ENCODE peak calls at places on chromosomes 5 and 9, in nine cellular contexts. One of them, this sample, is unnamed.

GRCh38 chr9:33297455-33297854 is 7.1 kb downstream of the NFX1 start:
- DNase-seq in stomach: peak
- DNase-seq in transverse colon: peak
- DNase-seq in K562: peak
- DNase-seq in prostate gland: no peak
- DNase-seq in breast epithelium: no peak
- DNase-seq in spleen: peak
- DNase-seq in Panc1: no peak
- DNase-seq in upper lobe of left lung: peak
- DNase-seq in this sample: peak

GRCh38 chr5:132467292-132467984 is 23.1 kb downstream of the IRF1 start:
- DNase-seq in spleen: peak
- DNase-seq in transverse colon: peak
- DNase-seq in breast epithelium: no peak
- DNase-seq in Panc1: no peak
- DNase-seq in K562: no peak
- DNase-seq in upper lobe of left lung: no peak
- DNase-seq in prostate gland: no peak
- DNase-seq in stomach: no peak
- DNase-seq in this sample: no peak

GRCh38 chr5:6829150-6829784 is 116.0 kb downstream of the TENT4A start:
- DNase-seq in breast epithelium: no peak
- DNase-seq in upper lobe of left lung: no peak
- DNase-seq in prostate gland: no peak
- DNase-seq in Panc1: no peak
- DNase-seq in transverse colon: no peak
- DNase-seq in spleen: no peak
- DNase-seq in K562: no peak
- DNase-seq in stomach: no peak
- DNase-seq in this sample: no peak

GRCh38 chr9:8651126-8651525 is 851.5 kb upstream of the DMAC1 start:
- DNase-seq in spleen: no peak
- DNase-seq in stomach: no peak
- DNase-seq in K562: no peak
- DNase-seq in transverse colon: no peak
- DNase-seq in prostate gland: no peak
- DNase-seq in upper lobe of left lung: no peak
- DNase-seq in Panc1: no peak
- DNase-seq in breast epithelium: no peak
- DNase-seq in this sample: no peak

GRCh38 chr9:105690742-105691141 is 3.6 kb upstream of the TMEM38B start:
- DNase-seq in upper lobe of left lung: no peak
- DNase-seq in spleen: no peak
- DNase-seq in K562: no peak
- DNase-seq in transverse colon: no peak
- DNase-seq in stomach: no peak
- DNase-seq in prostate gland: no peak
- DNase-seq in Panc1: no peak
- DNase-seq in breast epithelium: no peak
- DNase-seq in this sample: no peak

GRCh38 chr5:178394074-178394473 is 161.5 kb upstream of the PHYKPL start:
- DNase-seq in upper lobe of left lung: no peak
- DNase-seq in transverse colon: no peak
- DNase-seq in stomach: peak
- DNase-seq in prostate gland: no peak
- DNase-seq in K562: no peak
- DNase-seq in breast epithelium: no peak
- DNase-seq in spleen: no peak
- DNase-seq in Panc1: no peak
- DNase-seq in this sample: no peak

GRCh38 chr5:145943674-145944121 is 7.3 kb downstream of the SH3RF2 start:
- DNase-seq in Panc1: no peak
- DNase-seq in breast epithelium: peak
- DNase-seq in prostate gland: no peak
- DNase-seq in stomach: peak
- DNase-seq in spleen: no peak
- DNase-seq in K562: peak
- DNase-seq in upper lobe of left lung: peak
- DNase-seq in transverse colon: peak
- DNase-seq in this sample: peak

GRCh38 chr5:84131372-84131771 is 253.3 kb downstream of the EDIL3 start:
- DNase-seq in prostate gland: peak
- DNase-seq in K562: no peak
- DNase-seq in Panc1: no peak
- DNase-seq in spleen: no peak
- DNase-seq in stomach: no peak
- DNase-seq in breast epithelium: no peak
- DNase-seq in transverse colon: no peak
- DNase-seq in upper lobe of left lung: no peak
- DNase-seq in this sample: no peak

GRCh38 chr5:32578764-32579163 is 6.6 kb upstream of the SUB1 start:
- DNase-seq in Panc1: no peak
- DNase-seq in upper lobe of left lung: no peak
- DNase-seq in prostate gland: no peak
- DNase-seq in transverse colon: no peak
- DNase-seq in stomach: no peak
- DNase-seq in spleen: no peak
- DNase-seq in K562: no peak
- DNase-seq in breast epithelium: no peak
- DNase-seq in this sample: no peak

GRCh38 chr5:32578362-32578761 is 7.0 kb upstream of the SUB1 start:
- DNase-seq in stomach: no peak
- DNase-seq in transverse colon: no peak
- DNase-seq in upper lobe of left lung: no peak
- DNase-seq in spleen: no peak
- DNase-seq in Panc1: no peak
- DNase-seq in K562: no peak
- DNase-seq in prostate gland: no peak
- DNase-seq in breast epithelium: no peak
- DNase-seq in this sample: no peak

GRCh38 chr5:32571128-32571527 is 14.2 kb upstream of the SUB1 start:
- DNase-seq in stomach: no peak
- DNase-seq in breast epithelium: no peak
- DNase-seq in upper lobe of left lung: no peak
- DNase-seq in prostate gland: no peak
- DNase-seq in Panc1: no peak
- DNase-seq in K562: no peak
- DNase-seq in spleen: no peak
- DNase-seq in transverse colon: no peak
- DNase-seq in this sample: no peak

GRCh38 chr5:32574540-32575175 is 10.7 kb upstream of the SUB1 start:
- DNase-seq in stomach: no peak
- DNase-seq in transverse colon: no peak
- DNase-seq in upper lobe of left lung: no peak
- DNase-seq in breast epithelium: no peak
- DNase-seq in prostate gland: peak
- DNase-seq in K562: no peak
- DNase-seq in spleen: no peak
- DNase-seq in Panc1: no peak
- DNase-seq in this sample: no peak

GRCh38 chr5:32572778-32573480 is 12.4 kb upstream of the SUB1 start:
- DNase-seq in breast epithelium: no peak
- DNase-seq in upper lobe of left lung: no peak
- DNase-seq in spleen: no peak
- DNase-seq in Panc1: no peak
- DNase-seq in K562: no peak
- DNase-seq in stomach: no peak
- DNase-seq in prostate gland: no peak
- DNase-seq in transverse colon: no peak
- DNase-seq in this sample: no peak
- TF ChIP-seq POLR2AphosphoS5 in breast epithelium: no peak
- TF ChIP-seq POLR2AphosphoS5 in upper lobe of left lung: no peak
- TF ChIP-seq POLR2AphosphoS5 in spleen: no peak
- TF ChIP-seq POLR2AphosphoS5 in Panc1: no peak
- TF ChIP-seq POLR2AphosphoS5 in K562: no peak
- TF ChIP-seq POLR2AphosphoS5 in stomach: no peak
- TF ChIP-seq POLR2AphosphoS5 in prostate gland: no peak
- TF ChIP-seq POLR2AphosphoS5 in transverse colon: no peak
- TF ChIP-seq POLR2AphosphoS5 in this sample: no peak

GRCh38 chr5:148810821-148811220 is 15.6 kb upstream of the ADRB2 start:
- DNase-seq in transverse colon: no peak
- DNase-seq in prostate gland: no peak
- DNase-seq in Panc1: no peak
- DNase-seq in breast epithelium: no peak
- DNase-seq in K562: no peak
- DNase-seq in stomach: no peak
- DNase-seq in upper lobe of left lung: no peak
- DNase-seq in spleen: no peak
- DNase-seq in this sample: peak

GRCh38 chr5:148807845-148808244 is 18.6 kb upstream of the ADRB2 start:
- DNase-seq in Panc1: no peak
- DNase-seq in breast epithelium: no peak
- DNase-seq in prostate gland: no peak
- DNase-seq in transverse colon: peak
- DNase-seq in K562: peak
- DNase-seq in stomach: no peak
- DNase-seq in upper lobe of left lung: peak
- DNase-seq in spleen: no peak
- DNase-seq in this sample: no peak

GRCh38 chr5:148806520-148806931 is 19.9 kb upstream of the ADRB2 start:
- DNase-seq in upper lobe of left lung: no peak
- DNase-seq in transverse colon: no peak
- DNase-seq in prostate gland: no peak
- DNase-seq in spleen: no peak
- DNase-seq in Panc1: no peak
- DNase-seq in stomach: no peak
- DNase-seq in breast epithelium: no peak
- DNase-seq in K562: peak
- DNase-seq in this sample: no peak

GRCh38 chr5:148809781-148810524 is 16.5 kb upstream of the ADRB2 start:
- DNase-seq in transverse colon: no peak
- DNase-seq in upper lobe of left lung: no peak
- DNase-seq in spleen: no peak
- DNase-seq in Panc1: no peak
- DNase-seq in prostate gland: no peak
- DNase-seq in K562: no peak
- DNase-seq in stomach: no peak
- DNase-seq in breast epithelium: no peak
- DNase-seq in this sample: no peak

GRCh38 chr5:148808864-148809642 is 17.4 kb upstream of the ADRB2 start:
- DNase-seq in spleen: peak
- DNase-seq in upper lobe of left lung: no peak
- DNase-seq in breast epithelium: no peak
- DNase-seq in K562: peak
- DNase-seq in Panc1: no peak
- DNase-seq in prostate gland: no peak
- DNase-seq in transverse colon: peak
- DNase-seq in stomach: no peak
- DNase-seq in this sample: peak
- H3K27ac ChIP-seq in spleen: peak
- H3K27ac ChIP-seq in upper lobe of left lung: peak
- H3K27ac ChIP-seq in breast epithelium: no peak
- H3K27ac ChIP-seq in K562: no peak
- H3K27ac ChIP-seq in Panc1: peak
- H3K27ac ChIP-seq in prostate gland: peak
- H3K27ac ChIP-seq in transverse colon: peak
- H3K27ac ChIP-seq in stomach: no peak
- H3K27ac ChIP-seq in this sample: peak

DNA sequence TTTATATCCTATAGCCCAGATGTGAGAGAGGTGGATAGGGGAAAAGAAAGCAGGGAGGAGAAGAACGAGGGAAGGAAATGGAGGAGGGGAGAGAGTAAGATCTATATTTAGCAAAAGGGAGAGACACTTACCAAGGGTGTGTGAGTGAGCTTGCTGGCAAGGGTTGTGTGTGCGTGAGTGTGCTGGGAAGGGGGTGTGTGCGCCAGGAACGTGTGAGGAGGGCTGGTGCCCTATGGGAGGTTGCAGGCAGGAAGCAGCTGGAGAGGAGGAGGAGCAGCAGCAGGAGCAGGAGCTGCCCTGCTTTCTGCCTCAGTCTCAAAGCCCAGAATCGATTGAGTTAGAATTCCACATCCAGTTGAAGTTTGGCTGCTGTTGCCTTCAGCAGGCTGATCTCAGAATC is 148.3 kb upstream of the RUSC2 start:
- DNase-seq in Panc1: no peak
- DNase-seq in transverse colon: no peak
- DNase-seq in spleen: no peak
- DNase-seq in prostate gland: no peak
- DNase-seq in breast epithelium: no peak
- DNase-seq in stomach: peak
- DNase-seq in K562: no peak
- DNase-seq in upper lobe of left lung: peak
- DNase-seq in this sample: no peak
- TF ChIP-seq POLR2AphosphoS5 in Panc1: no peak
- TF ChIP-seq POLR2AphosphoS5 in transverse colon: no peak
- TF ChIP-seq POLR2AphosphoS5 in spleen: peak
- TF ChIP-seq POLR2AphosphoS5 in prostate gland: no peak
- TF ChIP-seq POLR2AphosphoS5 in breast epithelium: no peak
- TF ChIP-seq POLR2AphosphoS5 in stomach: peak
- TF ChIP-seq POLR2AphosphoS5 in K562: no peak
- TF ChIP-seq POLR2AphosphoS5 in upper lobe of left lung: peak
- TF ChIP-seq POLR2AphosphoS5 in this sample: no peak

GRCh38 chr9:71791875-71792274 is 23.6 kb upstream of the CEMIP2 start:
- DNase-seq in prostate gland: no peak
- DNase-seq in transverse colon: no peak
- DNase-seq in breast epithelium: no peak
- DNase-seq in stomach: no peak
- DNase-seq in upper lobe of left lung: no peak
- DNase-seq in Panc1: no peak
- DNase-seq in spleen: no peak
- DNase-seq in K562: no peak
- DNase-seq in this sample: no peak

GRCh38 chr9:71796368-71796767 is 28.1 kb upstream of the CEMIP2 start:
- DNase-seq in spleen: no peak
- DNase-seq in transverse colon: no peak
- DNase-seq in Panc1: no peak
- DNase-seq in upper lobe of left lung: no peak
- DNase-seq in K562: no peak
- DNase-seq in breast epithelium: no peak
- DNase-seq in stomach: no peak
- DNase-seq in prostate gland: no peak
- DNase-seq in this sample: no peak

GRCh38 chr9:71793386-71794105 is 25.2 kb upstream of the CEMIP2 start:
- DNase-seq in upper lobe of left lung: no peak
- DNase-seq in spleen: no peak
- DNase-seq in breast epithelium: no peak
- DNase-seq in Panc1: no peak
- DNase-seq in stomach: no peak
- DNase-seq in transverse colon: no peak
- DNase-seq in K562: no peak
- DNase-seq in prostate gland: no peak
- DNase-seq in this sample: no peak

GRCh38 chr9:71797266-71797665 is 29.0 kb upstream of the CEMIP2 start:
- DNase-seq in prostate gland: no peak
- DNase-seq in transverse colon: no peak
- DNase-seq in breast epithelium: no peak
- DNase-seq in spleen: no peak
- DNase-seq in Panc1: no peak
- DNase-seq in stomach: no peak
- DNase-seq in K562: no peak
- DNase-seq in upper lobe of left lung: no peak
- DNase-seq in this sample: no peak

DNA sequence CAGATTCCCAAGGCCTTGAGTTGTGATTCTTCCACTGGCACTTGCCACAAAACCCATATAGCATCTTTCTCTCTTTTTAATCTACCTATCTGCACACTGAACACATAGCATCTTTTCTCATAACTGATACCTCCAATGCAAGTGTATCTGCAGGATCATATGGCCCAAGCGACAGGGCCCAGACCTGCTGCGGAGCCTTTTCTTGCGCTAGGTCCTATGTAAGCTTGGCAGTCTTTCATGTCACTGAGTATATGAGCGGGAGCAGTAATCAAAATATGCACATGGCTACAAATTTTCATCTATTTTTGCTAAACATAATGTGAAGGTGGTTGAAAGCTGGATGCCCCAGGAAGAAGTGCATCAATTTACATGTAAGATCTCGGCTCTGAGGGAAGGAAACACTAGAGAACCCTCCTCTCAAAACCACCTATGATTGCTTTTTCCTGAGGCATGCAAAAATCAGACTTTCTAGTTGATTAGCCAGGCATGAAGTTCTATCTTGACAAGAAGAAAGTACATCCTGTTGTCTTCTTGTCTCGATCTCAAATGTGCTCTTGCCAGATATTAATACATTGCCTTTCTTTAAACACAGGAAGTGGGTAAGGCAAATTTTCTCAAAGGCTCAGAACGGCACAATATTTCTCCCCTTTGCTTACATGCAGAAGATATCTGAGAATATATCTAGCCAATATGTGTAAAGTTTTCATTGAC is 26.9 kb upstream of the CEMIP2 start:
- DNase-seq in Panc1: no peak
- DNase-seq in upper lobe of left lung: no peak
- DNase-seq in stomach: no peak
- DNase-seq in K562: no peak
- DNase-seq in prostate gland: no peak
- DNase-seq in breast epithelium: no peak
- DNase-seq in spleen: no peak
- DNase-seq in transverse colon: no peak
- DNase-seq in this sample: no peak
- H3K27ac ChIP-seq in Panc1: no peak
- H3K27ac ChIP-seq in upper lobe of left lung: peak
- H3K27ac ChIP-seq in stomach: no peak
- H3K27ac ChIP-seq in K562: no peak
- H3K27ac ChIP-seq in prostate gland: no peak
- H3K27ac ChIP-seq in breast epithelium: no peak
- H3K27ac ChIP-seq in spleen: peak
- H3K27ac ChIP-seq in transverse colon: peak
- H3K27ac ChIP-seq in this sample: no peak